ENCODE peak calls at places on chromosomes 12 and 14, in five cellular contexts. One of them, this sample, is unnamed.

GRCh38 chr12:22409071-22409951 is 74.8 kb upstream of the ST8SIA1 start:
- DNase-seq in upper lobe of right lung: no peak
- DNase-seq in fibroblast of mammary gland: no peak
- DNase-seq in astrocyte of the spinal cord: peak
- DNase-seq in lung: no peak
- DNase-seq in this sample: peak

GRCh38 chr14:82510007-82510406 is 976.4 kb upstream of the SEL1L start:
- DNase-seq in upper lobe of right lung: no peak
- DNase-seq in fibroblast of mammary gland: no peak
- DNase-seq in astrocyte of the spinal cord: no peak
- DNase-seq in lung: no peak
- DNase-seq in this sample: no peak

GRCh38 chr14:77403798-77404197 is 19.5 kb downstream of the NOXRED1 start:
- DNase-seq in upper lobe of right lung: no peak
- DNase-seq in fibroblast of mammary gland: no peak
- DNase-seq in astrocyte of the spinal cord: no peak
- DNase-seq in lung: no peak
- DNase-seq in this sample: no peak

GRCh38 chr12:106179086-106179485 is 40.3 kb upstream of the NUAK1 start:
- DNase-seq in upper lobe of right lung: no peak
- DNase-seq in fibroblast of mammary gland: peak
- DNase-seq in astrocyte of the spinal cord: no peak
- DNase-seq in lung: no peak
- DNase-seq in this sample: no peak

GRCh38 chr14:31024042-31024480 is 1.4 kb upstream of the AP4S1 start:
- DNase-seq in upper lobe of right lung: no peak
- DNase-seq in fibroblast of mammary gland: no peak
- DNase-seq in astrocyte of the spinal cord: no peak
- DNase-seq in lung: no peak
- DNase-seq in this sample: no peak

GRCh38 chr12:62434504-62435336 is 31.9 kb upstream of the MON2 start:
- DNase-seq in upper lobe of right lung: no peak
- DNase-seq in fibroblast of mammary gland: no peak
- DNase-seq in astrocyte of the spinal cord: no peak
- DNase-seq in lung: no peak
- DNase-seq in this sample: no peak

GRCh38 chr14:90649096-90649495 is 167.1 kb downstream of the TTC7B start:
- DNase-seq in upper lobe of right lung: no peak
- DNase-seq in fibroblast of mammary gland: no peak
- DNase-seq in astrocyte of the spinal cord: peak
- DNase-seq in lung: no peak
- DNase-seq in this sample: peak

GRCh38 chr12:57604454-57605307 is at the start of gene DTX3:
- DNase-seq in upper lobe of right lung: no peak
- DNase-seq in fibroblast of mammary gland: peak
- DNase-seq in astrocyte of the spinal cord: peak
- DNase-seq in lung: no peak
- DNase-seq in this sample: peak

GRCh38 chr12:22626429-22626828 is 1.5 kb downstream of the ETNK1 start:
- DNase-seq in upper lobe of right lung: no peak
- DNase-seq in fibroblast of mammary gland: peak
- DNase-seq in astrocyte of the spinal cord: peak
- DNase-seq in lung: no peak
- DNase-seq in this sample: peak

GRCh38 chr14:102659797-102660196 is 67.3 kb downstream of the RCOR1 start:
- DNase-seq in upper lobe of right lung: no peak
- DNase-seq in fibroblast of mammary gland: peak
- DNase-seq in astrocyte of the spinal cord: peak
- DNase-seq in lung: no peak
- DNase-seq in this sample: peak

GRCh38 chr14:38134631-38135030 is 73.1 kb upstream of the SSTR1 start:
- DNase-seq in upper lobe of right lung: no peak
- DNase-seq in fibroblast of mammary gland: no peak
- DNase-seq in astrocyte of the spinal cord: no peak
- DNase-seq in lung: no peak
- DNase-seq in this sample: no peak

GRCh38 chr14:24876996-24877395 is 173.0 kb downstream of the STXBP6 start:
- DNase-seq in upper lobe of right lung: no peak
- DNase-seq in fibroblast of mammary gland: no peak
- DNase-seq in astrocyte of the spinal cord: no peak
- DNase-seq in lung: no peak
- DNase-seq in this sample: no peak

DNA sequence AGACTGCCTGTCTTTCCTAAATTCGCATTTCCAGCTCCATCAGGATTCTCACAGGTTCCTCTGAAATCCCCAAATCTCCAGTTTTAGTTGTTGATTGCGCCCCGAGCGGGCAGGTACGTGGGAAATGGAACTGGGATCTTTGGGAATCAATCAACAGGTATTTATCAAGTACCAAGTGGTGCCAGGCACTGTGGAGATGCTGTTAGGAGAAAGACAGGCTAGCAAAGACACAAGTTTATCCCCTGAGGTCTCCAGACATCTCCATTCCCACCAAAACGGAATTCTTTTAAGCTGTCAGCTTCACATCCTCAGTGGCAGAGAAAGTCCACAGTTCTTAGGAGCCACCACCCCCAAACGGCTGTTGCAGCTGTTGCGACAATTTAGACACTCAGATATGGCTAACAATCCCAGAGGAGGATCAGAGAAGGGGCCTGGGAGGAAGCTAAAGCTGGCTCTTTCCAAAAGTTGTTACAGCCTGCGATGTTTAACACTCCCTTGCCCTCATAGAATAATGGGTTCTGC is 1.8 kb upstream of the ATP5MC2 start:
- DNase-seq in upper lobe of right lung: no peak
- DNase-seq in fibroblast of mammary gland: no peak
- DNase-seq in astrocyte of the spinal cord: no peak
- DNase-seq in lung: no peak
- DNase-seq in this sample: no peak
- H3K4me3 ChIP-seq in upper lobe of right lung: peak
- H3K4me3 ChIP-seq in fibroblast of mammary gland: peak
- H3K4me3 ChIP-seq in astrocyte of the spinal cord: peak
- H3K4me3 ChIP-seq in lung: no peak
- H3K4me3 ChIP-seq in this sample: no peak

GRCh38 chr12:111673503-111673902 is 12.3 kb downstream of the BRAP start:
- DNase-seq in upper lobe of right lung: no peak
- DNase-seq in fibroblast of mammary gland: peak
- DNase-seq in astrocyte of the spinal cord: peak
- DNase-seq in lung: no peak
- DNase-seq in this sample: peak
- TF ChIP-seq CTCF in upper lobe of right lung: peak
- TF ChIP-seq CTCF in fibroblast of mammary gland: peak
- TF ChIP-seq CTCF in astrocyte of the spinal cord: peak
- TF ChIP-seq CTCF in lung: no peak
- TF ChIP-seq CTCF in this sample: peak

GRCh38 chr14:100827751-100828447 is 2.0 kb downstream of the MEG3 start:
- DNase-seq in upper lobe of right lung: no peak
- DNase-seq in fibroblast of mammary gland: peak
- DNase-seq in astrocyte of the spinal cord: peak
- DNase-seq in lung: no peak
- DNase-seq in this sample: peak
- H3K4me3 ChIP-seq in upper lobe of right lung: peak
- H3K4me3 ChIP-seq in fibroblast of mammary gland: peak
- H3K4me3 ChIP-seq in astrocyte of the spinal cord: peak
- H3K4me3 ChIP-seq in lung: no peak
- H3K4me3 ChIP-seq in this sample: peak

GRCh38 chr12:13347241-13348043 is 150.9 kb downstream of the EMP1 start:
- DNase-seq in upper lobe of right lung: no peak
- DNase-seq in fibroblast of mammary gland: peak
- DNase-seq in astrocyte of the spinal cord: peak
- DNase-seq in lung: no peak
- DNase-seq in this sample: peak
- TF ChIP-seq CTCF in upper lobe of right lung: no peak
- TF ChIP-seq CTCF in fibroblast of mammary gland: no peak
- TF ChIP-seq CTCF in astrocyte of the spinal cord: peak
- TF ChIP-seq CTCF in lung: no peak
- TF ChIP-seq CTCF in this sample: peak

DNA sequence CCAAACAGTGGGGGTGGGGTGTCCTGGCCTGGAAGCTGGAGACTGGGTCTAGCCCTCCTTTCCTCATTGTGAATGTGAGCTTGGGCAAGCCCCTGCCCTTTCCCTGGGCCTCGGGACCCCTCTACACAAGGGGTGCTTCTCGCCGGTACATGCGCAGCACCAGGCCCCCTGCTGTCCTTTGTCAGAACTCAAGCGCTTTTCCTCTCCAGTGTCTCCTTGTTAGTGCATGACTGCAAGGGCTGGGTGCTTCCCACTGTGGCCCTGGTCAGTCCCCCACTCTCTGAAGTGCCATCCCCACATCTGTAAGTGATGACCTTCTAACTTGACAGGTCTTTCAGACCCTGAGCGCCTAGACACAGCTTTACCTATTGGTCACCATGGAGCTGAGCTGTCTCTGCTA is 44.2 kb downstream of the DEGS2 start:
- DNase-seq in upper lobe of right lung: peak
- DNase-seq in fibroblast of mammary gland: no peak
- DNase-seq in astrocyte of the spinal cord: no peak
- DNase-seq in lung: no peak
- DNase-seq in this sample: no peak
- H3K4me3 ChIP-seq in upper lobe of right lung: no peak
- H3K4me3 ChIP-seq in fibroblast of mammary gland: no peak
- H3K4me3 ChIP-seq in astrocyte of the spinal cord: no peak
- H3K4me3 ChIP-seq in lung: no peak
- H3K4me3 ChIP-seq in this sample: no peak

DNA sequence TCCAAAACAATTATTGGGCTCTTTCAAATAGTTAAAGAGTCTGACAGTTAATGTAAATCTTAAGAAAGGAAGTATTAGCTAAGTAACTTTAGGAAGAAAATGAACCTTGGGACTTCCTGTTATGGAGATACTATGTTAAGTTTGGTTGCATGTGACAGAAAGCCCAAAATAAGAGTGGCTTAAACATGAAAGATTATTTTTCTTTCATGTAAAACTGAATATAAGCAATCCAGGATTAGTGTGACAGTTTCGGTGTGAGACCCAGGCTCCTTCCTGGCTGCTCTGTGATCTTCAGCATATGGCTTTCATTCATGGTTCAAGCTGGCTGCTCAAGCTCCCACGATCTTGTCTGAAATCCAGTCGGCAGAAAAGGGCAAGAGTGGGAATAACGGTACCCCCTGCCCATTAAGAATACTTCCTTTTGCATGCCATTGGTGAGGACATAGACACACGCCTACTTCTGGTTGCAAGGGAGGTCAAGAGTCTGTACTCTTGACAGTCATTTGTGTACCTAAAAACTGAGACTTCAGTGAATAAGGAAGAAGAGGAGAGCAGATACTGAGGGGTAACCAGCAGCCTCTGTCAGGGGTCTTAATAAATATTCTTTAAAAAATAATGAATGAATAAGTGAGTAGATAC is 2.2 kb upstream of the RPAP3 start:
- DNase-seq in upper lobe of right lung: no peak
- DNase-seq in fibroblast of mammary gland: no peak
- DNase-seq in astrocyte of the spinal cord: no peak
- DNase-seq in lung: no peak
- DNase-seq in this sample: no peak
- TF ChIP-seq CTCF in upper lobe of right lung: no peak
- TF ChIP-seq CTCF in fibroblast of mammary gland: no peak
- TF ChIP-seq CTCF in astrocyte of the spinal cord: no peak
- TF ChIP-seq CTCF in lung: no peak
- TF ChIP-seq CTCF in this sample: no peak

DNA sequence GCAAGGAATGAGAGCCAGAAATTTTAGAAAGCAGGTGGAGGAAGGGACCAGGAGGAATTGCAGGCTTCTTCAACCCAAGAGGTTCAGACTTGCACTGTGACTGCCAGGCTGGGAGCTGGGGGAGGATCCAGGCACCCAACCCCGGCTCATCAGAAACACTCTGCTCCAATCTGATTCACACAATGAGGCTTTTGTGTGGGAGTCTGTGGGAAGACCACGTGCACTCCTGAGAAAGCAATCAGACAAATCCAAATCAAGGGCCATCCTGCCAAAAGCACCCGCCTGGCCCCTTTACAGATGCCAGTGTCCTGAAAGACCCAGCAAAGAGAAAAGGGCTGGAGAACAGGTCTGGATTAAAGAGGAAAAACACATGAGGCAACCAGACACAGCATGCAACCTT is 16.0 kb downstream of the SCARB1 start:
- DNase-seq in upper lobe of right lung: no peak
- DNase-seq in fibroblast of mammary gland: peak
- DNase-seq in astrocyte of the spinal cord: peak
- DNase-seq in lung: no peak
- DNase-seq in this sample: no peak
- H3K4me3 ChIP-seq in upper lobe of right lung: no peak
- H3K4me3 ChIP-seq in fibroblast of mammary gland: no peak
- H3K4me3 ChIP-seq in astrocyte of the spinal cord: no peak
- H3K4me3 ChIP-seq in lung: no peak
- H3K4me3 ChIP-seq in this sample: no peak

GRCh38 chr12:2451025-2451424 is 343.7 kb upstream of the FKBP4 start:
- DNase-seq in upper lobe of right lung: no peak
- DNase-seq in fibroblast of mammary gland: peak
- DNase-seq in astrocyte of the spinal cord: peak
- DNase-seq in lung: no peak
- DNase-seq in this sample: peak

GRCh38 chr12:2453076-2453806 is 341.5 kb upstream of the FKBP4 start:
- DNase-seq in upper lobe of right lung: no peak
- DNase-seq in fibroblast of mammary gland: peak
- DNase-seq in astrocyte of the spinal cord: no peak
- DNase-seq in lung: no peak
- DNase-seq in this sample: peak

GRCh38 chr12:2450553-2450952 is 344.2 kb upstream of the FKBP4 start:
- DNase-seq in upper lobe of right lung: no peak
- DNase-seq in fibroblast of mammary gland: no peak
- DNase-seq in astrocyte of the spinal cord: no peak
- DNase-seq in lung: no peak
- DNase-seq in this sample: no peak

GRCh38 chr12:2449586-2449985 is 345.2 kb upstream of the FKBP4 start:
- DNase-seq in upper lobe of right lung: no peak
- DNase-seq in fibroblast of mammary gland: no peak
- DNase-seq in astrocyte of the spinal cord: no peak
- DNase-seq in lung: no peak
- DNase-seq in this sample: no peak

DNA sequence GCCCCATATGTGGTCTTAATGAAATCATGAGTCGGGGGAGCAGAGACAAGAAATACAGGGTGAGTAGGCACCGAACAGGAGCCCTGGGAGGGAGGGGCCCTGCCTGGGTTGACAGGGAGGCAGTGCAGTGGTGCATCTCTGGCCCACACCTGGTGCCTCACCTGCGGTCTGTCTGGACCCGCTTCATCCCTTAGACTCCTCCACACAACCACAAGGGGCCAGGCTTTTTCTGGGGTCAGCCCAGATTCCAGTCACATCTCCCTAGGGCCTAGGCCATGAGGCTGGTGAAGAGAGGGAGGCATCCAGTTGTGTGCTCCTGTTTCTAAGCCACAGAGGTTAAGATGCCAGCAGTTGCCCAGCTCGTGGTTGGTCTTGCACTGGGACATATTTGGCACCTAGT is 343.3 kb upstream of the FKBP4 start:
- DNase-seq in upper lobe of right lung: no peak
- DNase-seq in fibroblast of mammary gland: no peak
- DNase-seq in astrocyte of the spinal cord: no peak
- DNase-seq in lung: no peak
- DNase-seq in this sample: no peak
- TF ChIP-seq CTCF in upper lobe of right lung: no peak
- TF ChIP-seq CTCF in fibroblast of mammary gland: no peak
- TF ChIP-seq CTCF in astrocyte of the spinal cord: no peak
- TF ChIP-seq CTCF in lung: no peak
- TF ChIP-seq CTCF in this sample: no peak

GRCh38 chr12:16349132-16349463 is 1.7 kb downstream of the MGST1 start:
- DNase-seq in upper lobe of right lung: no peak
- DNase-seq in fibroblast of mammary gland: peak
- DNase-seq in astrocyte of the spinal cord: peak
- DNase-seq in lung: peak
- DNase-seq in this sample: peak
- H3K4me3 ChIP-seq in upper lobe of right lung: peak
- H3K4me3 ChIP-seq in fibroblast of mammary gland: peak
- H3K4me3 ChIP-seq in astrocyte of the spinal cord: peak
- H3K4me3 ChIP-seq in lung: no peak
- H3K4me3 ChIP-seq in this sample: peak